ENCODE peak calls at places on chromosome 5, in six cellular contexts. One of them, this sample, is unnamed. For H3K4me1, the result is how much of the 10 kb centered on the place peaks cover.

GRCh38 chr5:75848077-75848476 is 130.8 kb upstream of the POC5 start:
- ATAC-seq in Panc1: no peak
- ATAC-seq in upper lobe of right lung: no peak
- ATAC-seq in lower lobe of right lung: no peak
- ATAC-seq in PC-3: no peak
- ATAC-seq in HCT116: no peak
- ATAC-seq in this sample: no peak

GRCh38 chr5:94745786-94746730 is 127.6 kb downstream of the SLF1 start:
- ATAC-seq in PC-3: peak
- ATAC-seq in lower lobe of right lung: no peak
- ATAC-seq in HCT116: no peak
- ATAC-seq in upper lobe of right lung: no peak
- ATAC-seq in Panc1: no peak
- ATAC-seq in this sample: no peak

GRCh38 chr5:390571-391491 is 52.1 kb upstream of the EXOC3 start:
- ATAC-seq in upper lobe of right lung: no peak
- ATAC-seq in PC-3: peak
- ATAC-seq in HCT116: peak
- ATAC-seq in Panc1: no peak
- ATAC-seq in lower lobe of right lung: no peak
- ATAC-seq in this sample: no peak

GRCh38 chr5:42840842-42841574 is 29.3 kb upstream of the SELENOP start:
- ATAC-seq in HCT116: no peak
- ATAC-seq in lower lobe of right lung: peak
- ATAC-seq in Panc1: no peak
- ATAC-seq in PC-3: no peak
- ATAC-seq in upper lobe of right lung: no peak
- ATAC-seq in this sample: no peak

GRCh38 chr5:116013207-116013777 is 19.0 kb upstream of the ARL14EPL start:
- ATAC-seq in PC-3: no peak
- ATAC-seq in HCT116: no peak
- ATAC-seq in upper lobe of right lung: no peak
- ATAC-seq in Panc1: no peak
- ATAC-seq in lower lobe of right lung: no peak
- ATAC-seq in this sample: peak

GRCh38 chr5:140548300-140548688 is 832 bp downstream of the EIF4EBP3 start:
- ATAC-seq in lower lobe of right lung: peak
- ATAC-seq in HCT116: no peak
- ATAC-seq in Panc1: peak
- ATAC-seq in upper lobe of right lung: peak
- ATAC-seq in PC-3: no peak
- ATAC-seq in this sample: no peak

GRCh38 chr5:132433141-132433540 is 57.4 kb downstream of the IRF1 start:
- ATAC-seq in Panc1: no peak
- ATAC-seq in upper lobe of right lung: no peak
- ATAC-seq in HCT116: no peak
- ATAC-seq in lower lobe of right lung: no peak
- ATAC-seq in PC-3: no peak
- ATAC-seq in this sample: no peak

GRCh38 chr5:53009816-53010215 is 20.7 kb downstream of the ITGA2 start:
- ATAC-seq in Panc1: no peak
- ATAC-seq in upper lobe of right lung: no peak
- ATAC-seq in HCT116: no peak
- ATAC-seq in PC-3: no peak
- ATAC-seq in lower lobe of right lung: no peak
- ATAC-seq in this sample: no peak

GRCh38 chr5:132556511-132557424 is at the start of gene RAD50:
- ATAC-seq in Panc1: peak
- ATAC-seq in upper lobe of right lung: peak
- ATAC-seq in lower lobe of right lung: peak
- ATAC-seq in PC-3: peak
- ATAC-seq in HCT116: peak
- ATAC-seq in this sample: peak

GRCh38 chr5:126450388-126450787 is 27.2 kb downstream of the GRAMD2B start:
- ATAC-seq in PC-3: no peak
- ATAC-seq in upper lobe of right lung: no peak
- ATAC-seq in HCT116: no peak
- ATAC-seq in Panc1: no peak
- ATAC-seq in lower lobe of right lung: no peak
- ATAC-seq in this sample: no peak

GRCh38 chr5:59845733-59846132 is 47.8 kb downstream of the PDE4D start:
- ATAC-seq in PC-3: no peak
- ATAC-seq in lower lobe of right lung: no peak
- ATAC-seq in HCT116: no peak
- ATAC-seq in upper lobe of right lung: no peak
- ATAC-seq in Panc1: no peak
- ATAC-seq in this sample: no peak

GRCh38 chr5:157271740-157272271 is 5.9 kb downstream of the CYFIP2 start:
- ATAC-seq in PC-3: no peak
- ATAC-seq in HCT116: no peak
- ATAC-seq in Panc1: no peak
- ATAC-seq in upper lobe of right lung: peak
- ATAC-seq in lower lobe of right lung: peak
- ATAC-seq in this sample: no peak

GRCh38 chr5:1384521-1384920 is 39.6 kb upstream of the CLPTM1L start:
- ATAC-seq in Panc1: no peak
- ATAC-seq in upper lobe of right lung: no peak
- ATAC-seq in lower lobe of right lung: no peak
- ATAC-seq in PC-3: no peak
- ATAC-seq in HCT116: no peak
- ATAC-seq in this sample: no peak

GRCh38 chr5:1208743-1209551 is 7.6 kb downstream of the SLC6A19 start:
- ATAC-seq in PC-3: peak
- ATAC-seq in upper lobe of right lung: peak
- ATAC-seq in Panc1: peak
- ATAC-seq in HCT116: peak
- ATAC-seq in lower lobe of right lung: peak
- ATAC-seq in this sample: no peak

GRCh38 chr5:35218981-35219380 is 11.3 kb downstream of the PRLR start:
- ATAC-seq in Panc1: no peak
- ATAC-seq in lower lobe of right lung: no peak
- ATAC-seq in PC-3: no peak
- ATAC-seq in upper lobe of right lung: no peak
- ATAC-seq in HCT116: peak
- ATAC-seq in this sample: no peak
- H3K4me1 ChIP-seq in Panc1: under half
- H3K4me1 ChIP-seq in lower lobe of right lung: under half
- H3K4me1 ChIP-seq in PC-3: under half
- H3K4me1 ChIP-seq in upper lobe of right lung: under half
- H3K4me1 ChIP-seq in HCT116: under half
- H3K4me1 ChIP-seq in this sample: under half

GRCh38 chr5:54093081-54093492 is 217.3 kb downstream of the ARL15 start:
- ATAC-seq in Panc1: no peak
- ATAC-seq in HCT116: no peak
- ATAC-seq in lower lobe of right lung: no peak
- ATAC-seq in PC-3: no peak
- ATAC-seq in upper lobe of right lung: no peak
- ATAC-seq in this sample: no peak
- H3K27ac ChIP-seq in Panc1: no peak
- H3K27ac ChIP-seq in HCT116: no peak
- H3K27ac ChIP-seq in lower lobe of right lung: no peak
- H3K27ac ChIP-seq in PC-3: no peak
- H3K27ac ChIP-seq in upper lobe of right lung: no peak
- H3K27ac ChIP-seq in this sample: no peak

DNA sequence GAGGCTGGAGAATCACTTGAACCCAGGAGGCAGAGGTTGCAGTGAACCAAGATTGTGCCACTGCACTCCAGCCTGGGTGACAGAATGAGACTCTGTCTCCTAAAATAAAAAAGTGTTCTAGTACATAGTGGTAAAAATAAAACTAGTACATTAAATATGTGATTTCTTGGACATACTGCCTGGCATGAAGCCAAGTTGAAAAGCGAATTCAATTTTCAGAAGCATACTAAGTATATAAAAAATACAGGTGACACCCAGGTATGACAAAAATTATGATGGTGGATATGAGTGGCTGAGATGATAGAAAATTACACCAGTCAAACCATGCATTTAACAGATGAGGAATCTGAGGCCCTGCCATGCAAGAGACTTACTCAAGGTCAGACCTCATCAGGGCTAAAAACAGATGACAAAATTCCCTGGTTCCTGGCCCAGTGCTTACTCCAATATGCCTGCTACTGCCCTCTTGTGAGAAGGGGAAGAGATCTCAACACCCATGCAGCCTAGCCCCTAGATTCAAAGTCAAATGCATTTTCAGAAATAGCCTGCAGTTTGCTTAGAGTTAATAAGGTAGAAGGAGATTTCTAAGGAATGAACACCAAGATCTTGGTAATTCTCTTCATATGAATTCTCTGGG is 46.6 kb upstream of the GNPDA1 start:
- ATAC-seq in HCT116: peak
- ATAC-seq in upper lobe of right lung: peak
- ATAC-seq in PC-3: no peak
- ATAC-seq in Panc1: no peak
- ATAC-seq in lower lobe of right lung: no peak
- ATAC-seq in this sample: peak
- H3K4me1 ChIP-seq in HCT116: under half
- H3K4me1 ChIP-seq in upper lobe of right lung: under half
- H3K4me1 ChIP-seq in PC-3: under half
- H3K4me1 ChIP-seq in Panc1: under half
- H3K4me1 ChIP-seq in lower lobe of right lung: under half
- H3K4me1 ChIP-seq in this sample: under half

GRCh38 chr5:36606052-36606436 is 362 bp upstream of the SLC1A3 start:
- ATAC-seq in HCT116: no peak
- ATAC-seq in Panc1: no peak
- ATAC-seq in PC-3: peak
- ATAC-seq in lower lobe of right lung: peak
- ATAC-seq in upper lobe of right lung: peak
- ATAC-seq in this sample: peak

GRCh38 chr5:36607114-36607561 is 732 bp downstream of the SLC1A3 start:
- ATAC-seq in upper lobe of right lung: peak
- ATAC-seq in PC-3: peak
- ATAC-seq in lower lobe of right lung: peak
- ATAC-seq in Panc1: peak
- ATAC-seq in HCT116: peak
- ATAC-seq in this sample: no peak

GRCh38 chr5:36607838-36608783 is 1.7 kb downstream of the SLC1A3 start:
- ATAC-seq in PC-3: no peak
- ATAC-seq in HCT116: no peak
- ATAC-seq in lower lobe of right lung: peak
- ATAC-seq in Panc1: no peak
- ATAC-seq in upper lobe of right lung: peak
- ATAC-seq in this sample: no peak

GRCh38 chr5:36605241-36605640 is 1.2 kb upstream of the SLC1A3 start:
- ATAC-seq in HCT116: no peak
- ATAC-seq in upper lobe of right lung: no peak
- ATAC-seq in lower lobe of right lung: no peak
- ATAC-seq in Panc1: no peak
- ATAC-seq in PC-3: no peak
- ATAC-seq in this sample: no peak

GRCh38 chr5:36606437-36607113 is at the start of gene SLC1A3:
- ATAC-seq in HCT116: peak
- ATAC-seq in PC-3: peak
- ATAC-seq in Panc1: peak
- ATAC-seq in lower lobe of right lung: peak
- ATAC-seq in upper lobe of right lung: peak
- ATAC-seq in this sample: peak
- H3K27ac ChIP-seq in HCT116: peak
- H3K27ac ChIP-seq in PC-3: peak
- H3K27ac ChIP-seq in Panc1: no peak
- H3K27ac ChIP-seq in lower lobe of right lung: peak
- H3K27ac ChIP-seq in upper lobe of right lung: peak
- H3K27ac ChIP-seq in this sample: peak